ENCODE peak calls at places on chromosomes 4 and X, in six cellular contexts. M is Peyer's patch, T is lower leg skin, G is testis, V is K562, S is stomach. Q is an unnamed sample.
A peak's percentile ranks its signal among the peaks of the same experiment; 100 is the strongest.

GRCh38 chr4:13525606-13526281 is 18.6 kb downstream of the NKX3-2 start:
- DNase-seq in M (no peak), T (no peak), G (no peak), V (peak; percentile 28), S (no peak), Q (no peak)

GRCh38 chr4:13289391-13289790 is 194.7 kb downstream of the RAB28 start:
- DNase-seq in M (no peak), T (no peak), G (no peak), V (no peak), S (no peak), Q (no peak)

GRCh38 chr4:37812713-37813112 is 13.8 kb upstream of the PGM2 start:
- DNase-seq in M (no peak), T (no peak), G (no peak), V (no peak), S (no peak), Q (no peak)

GRCh38 chr4:13378973-13379759 is 105.0 kb downstream of the RAB28 start:
- DNase-seq in M (no peak), T (no peak), G (no peak), V (no peak), S (no peak), Q (no peak)

GRCh38 chrX:68648960-68649359 is 1.5 kb downstream of the STARD8 start:
- DNase-seq in M (no peak), T (no peak), G (no peak), V (no peak), S (no peak), Q (no peak)

GRCh38 chr4:158182736-158183135 is 9.9 kb upstream of the GASK1B start:
- DNase-seq in M (no peak), T (no peak), G (peak; percentile 79), V (no peak), S (no peak), Q (no peak)

GRCh38 chr4:152959080-152959479 is 23.0 kb downstream of the FHDC1 start:
- DNase-seq in M (no peak), T (no peak), G (no peak), V (no peak), S (no peak), Q (peak; percentile 39)

GRCh38 chrX:107659768-107660167 is 31.5 kb downstream of the PRPS1 start:
- DNase-seq in M (no peak), T (no peak), G (no peak), V (peak; percentile 19), S (no peak), Q (peak; percentile 66)

GRCh38 chrX:153669174-153669890 is 4.3 kb downstream of the PNCK start:
- DNase-seq in M (peak; percentile 49), T (no peak), G (no peak), V (peak; percentile 68), S (no peak), Q (peak; percentile 60)

GRCh38 chr4:3022112-3022511 is 52.2 kb downstream of the HTT-AS start:
- DNase-seq in M (no peak), T (no peak), G (no peak), V (no peak), S (no peak), Q (no peak)

GRCh38 chrX:136582624-136583023 is 50.6 kb downstream of the VGLL1 start:
- DNase-seq in M (no peak), T (no peak), G (no peak), V (no peak), S (no peak), Q (no peak)

GRCh38 chrX:130299279-130300009 is 30.7 kb upstream of the ZNF280C start:
- DNase-seq in M (peak; percentile 64), T (no peak), G (peak; percentile 18), V (no peak), S (peak; percentile 44), Q (no peak)

GRCh38 chr4:99252746-99253145 is 33.7 kb upstream of the ADH6 start:
- DNase-seq in M (no peak), T (peak; percentile 57), G (no peak), V (no peak), S (no peak), Q (no peak)

GRCh38 chr4:122827899-122828601 is 1.4 kb downstream of the FGF2 start:
- DNase-seq in M (peak; percentile 61), T (peak; percentile 22), G (peak; percentile 48), V (peak; percentile 47), S (no peak), Q (peak; percentile 36)

GRCh38 chr4:46389301-46389761 is 597 bp downstream of the GABRA2 start:
- DNase-seq in M (peak; percentile 74), T (no peak), G (peak; percentile 34), V (no peak), S (no peak), Q (no peak)

GRCh38 chr4:95092762-95093161 is 335.0 kb downstream of the BMPR1B start:
- DNase-seq in M (no peak), T (no peak), G (no peak), V (no peak), S (no peak), Q (no peak)

GRCh38 chr4:122329876-122330595 is 48.8 kb upstream of the ADAD1 start:
- DNase-seq in M (no peak), T (no peak), G (no peak), V (no peak), S (no peak), Q (no peak)

GRCh38 chrX:66013195-66013816 is 26.6 kb downstream of the VSIG4 start:
- DNase-seq in M (peak; percentile 46), T (no peak), G (no peak), V (no peak), S (no peak), Q (no peak)

GRCh38 chrX:135923353-135923752 is 29.8 kb downstream of the SAGE1 start:
- DNase-seq in M (no peak), T (no peak), G (no peak), V (no peak), S (no peak), Q (peak; percentile 1)

GRCh38 chr4:109040441-109040840 is 262.0 kb downstream of the COL25A1 start:
- DNase-seq in M (no peak), T (no peak), G (no peak), V (no peak), S (no peak), Q (no peak)

GRCh38 chr4:48022192-48022799 is 5.7 kb downstream of the NIPAL1 start:
- DNase-seq in M (no peak), T (no peak), G (no peak), V (no peak), S (no peak), Q (no peak)

GRCh38 chr4:139176299-139177048 is 544 bp downstream of the ELF2 start:
- DNase-seq in M (peak; percentile 85), T (peak; percentile 80), G (peak; percentile 88), V (peak; percentile 78), S (peak; percentile 91), Q (peak; percentile 91)

GRCh38 chr4:140252144-140252741 is 98.3 kb upstream of the MAML3 start:
- DNase-seq in M (peak; percentile 56), T (no peak), G (peak; percentile 67), V (no peak), S (peak; percentile 31), Q (no peak)

GRCh38 chr4:113809313-113809712 is 47.8 kb upstream of the CAMK2D start:
- DNase-seq in M (no peak), T (peak; percentile 45), G (peak; percentile 32), V (no peak), S (no peak), Q (no peak)

GRCh38 chrX:150058728-150059127 is 120.4 kb upstream of the EOLA2 start:
- DNase-seq in M (no peak), T (no peak), G (no peak), V (no peak), S (no peak), Q (no peak)

GRCh38 chr4:110309686-110310085 is 111.3 kb upstream of the ELOVL6 start:
- DNase-seq in M (no peak), T (no peak), G (no peak), V (no peak), S (no peak), Q (no peak)

GRCh38 chrX:154359362-154360154 is 14.9 kb downstream of the FLNA start:
- DNase-seq in M (no peak), T (no peak), G (no peak), V (no peak), S (no peak), Q (no peak)

GRCh38 chrX:101918746-101919145 is 13.1 kb downstream of the ZMAT1 start:
- DNase-seq in M (no peak), T (no peak), G (no peak), V (no peak), S (no peak), Q (no peak)

GRCh38 chr4:165440415-165440882 is 61.6 kb downstream of the CPE start:
- DNase-seq in M (no peak), T (no peak), G (no peak), V (no peak), S (no peak), Q (no peak)

GRCh38 chr4:22458112-22458511 is 57.8 kb downstream of the ADGRA3 start:
- DNase-seq in M (no peak), T (no peak), G (no peak), V (no peak), S (no peak), Q (no peak)

GRCh38 chr4:101102114-101102752 is 245.1 kb downstream of the PPP3CA start:
- DNase-seq in M (no peak), T (no peak), G (peak; percentile 69), V (no peak), S (peak; percentile 42), Q (no peak)

GRCh38 chrX:116749943-116750342 is 287.2 kb upstream of the CT83 start:
- DNase-seq in M (no peak), T (peak; percentile 17), G (no peak), V (no peak), S (no peak), Q (no peak)

GRCh38 chr4:133483600-133484246 is 334.6 kb downstream of the PCDH10 start:
- DNase-seq in M (no peak), T (no peak), G (peak; percentile 24), V (no peak), S (no peak), Q (peak; percentile 1)

GRCh38 chr4:173522160-173522873 is 7.7 kb downstream of the HAND2 start:
- DNase-seq in M (peak; percentile 68), T (peak; percentile 58), G (peak; percentile 90), V (peak; percentile 52), S (peak; percentile 55), Q (peak; percentile 76)
- TF ChIP-seq POLR2A in M (no peak), T (no peak), G (no peak), V (peak; percentile 32), S (no peak), Q (no peak)

GRCh38 chr4:68310651-68311247 is 39.1 kb downstream of the YTHDC1 start:
- DNase-seq in M (no peak), T (no peak), G (no peak), V (no peak), S (no peak), Q (no peak)
- TF ChIP-seq POLR2A in M (no peak), T (no peak), G (no peak), V (peak; percentile 34), S (no peak), Q (no peak)

GRCh38 chr4:141730805-141731204 is 94.4 kb downstream of the IL15 start:
- DNase-seq in M (no peak), T (no peak), G (no peak), V (no peak), S (no peak), Q (no peak)
- TF ChIP-seq POLR2A in M (no peak), T (no peak), G (no peak), V (no peak), S (no peak), Q (no peak)

GRCh38 chrX:147877726-147878125 is 34.0 kb upstream of the FMR1 start:
- DNase-seq in M (no peak), T (no peak), G (no peak), V (no peak), S (no peak), Q (no peak)
- TF ChIP-seq POLR2A in M (no peak), T (no peak), G (no peak), V (no peak), S (no peak), Q (no peak)

Q was measured in erythroblast.